ENCODE peak calls at places on chromosomes 13 and 19, in six cellular contexts. U is HCT116, Q is Calu3, H is foreskin fibroblast, Z is Peyer's patch, S is cardiac fibroblast. A is an unnamed sample.

GRCh38 chr13:93227280-93227905 is 786 bp downstream of the GPC6 start:
- DNase-seq in U (no peak), Z (no peak), S (peak; percentile 67), Q (no peak), H (peak; percentile 56), A (peak; percentile 13)

GRCh38 chr19:35716735-35716984 is 1.1 kb upstream of the KMT2B start:
- DNase-seq in Q (no peak), S (no peak), U (no peak), Z (no peak), H (no peak), A (no peak)

GRCh38 chr19:39788244-39788643 is 9.6 kb downstream of the LEUTX start:
- DNase-seq in H (no peak), S (no peak), Z (no peak), Q (no peak), U (no peak), A (no peak)

GRCh38 chr13:41652735-41653361 is 195.5 kb downstream of the RGCC start:
- DNase-seq in S (peak; percentile 80), Q (peak; percentile 34), H (peak; percentile 51), Z (peak; percentile 47), U (peak; percentile 23), A (peak; percentile 62)

GRCh38 chr13:106274551-106275208 is 260.8 kb downstream of the EFNB2 start:
- DNase-seq in S (no peak), U (no peak), Q (no peak), H (no peak), Z (no peak), A (no peak)

GRCh38 chr13:35470671-35471465 is 5.6 kb downstream of the MAB21L1 start:
- DNase-seq in Z (no peak), Q (no peak), U (no peak), S (peak; percentile 39), H (peak; percentile 77), A (peak; percentile 74)

GRCh38 chr13:113506025-113506685 is 15.6 kb upstream of the DCUN1D2 start:
- DNase-seq in Q (no peak), H (no peak), Z (no peak), U (no peak), S (peak; percentile 6), A (no peak)

GRCh38 chr19:34381399-34382251 is 16.6 kb downstream of the GPI start:
- DNase-seq in U (no peak), Z (no peak), H (no peak), S (no peak), Q (no peak), A (no peak)

GRCh38 chr19:50490411-50490811 is 13.8 kb upstream of the GARIN5A start:
- DNase-seq in U (no peak), H (no peak), S (no peak), Q (no peak), Z (no peak), A (no peak)

GRCh38 chr19:38831142-38831605 is 420 bp downstream of the ECH1 start:
- DNase-seq in H (peak; percentile 94), Q (peak; percentile 93), Z (peak; percentile 83), U (no peak), S (peak; percentile 90), A (peak; percentile 92)

GRCh38 chr13:21478881-21479808 is 20.0 kb upstream of the ZDHHC20 start:
- DNase-seq in Q (peak; percentile 51), Z (peak; percentile 75), H (peak; percentile 60), S (peak; percentile 86), U (peak; percentile 72), A (peak; percentile 70)

GRCh38 chr13:99908129-99908805 is 63.3 kb downstream of the ZIC5 start:
- DNase-seq in U (no peak), Z (no peak), S (no peak), Q (no peak), H (no peak), A (no peak)

GRCh38 chr19:41569481-41570150 is 6.3 kb upstream of the CEACAM21 start:
- DNase-seq in Z (no peak), Q (no peak), H (no peak), U (no peak), S (no peak), A (no peak)

GRCh38 chr13:21675095-21676007 is 4.5 kb downstream of the FGF9 start:
- DNase-seq in Q (peak; percentile 28), S (no peak), Z (peak; percentile 63), U (no peak), H (no peak), A (no peak)

GRCh38 chr13:39516140-39516539 is 86.9 kb downstream of the LHFPL6 start:
- DNase-seq in U (no peak), S (peak; percentile 25), H (peak; percentile 20), Q (no peak), Z (no peak), A (peak; percentile 18)

GRCh38 chr13:42229287-42229686 is 42.7 kb upstream of the AKAP11 start:
- DNase-seq in H (no peak), Q (no peak), S (no peak), U (no peak), Z (no peak), A (no peak)

GRCh38 chr19:6223461-6224307 is 56.1 kb downstream of the MLLT1 start:
- DNase-seq in Q (no peak), U (no peak), H (no peak), S (no peak), Z (no peak), A (no peak)

GRCh38 chr13:98918771-98919170 is 59.1 kb downstream of the DOCK9 start:
- DNase-seq in H (no peak), U (no peak), Z (no peak), S (no peak), Q (no peak), A (no peak)

GRCh38 chr13:90049989-90050671 is 1297.4 kb upstream of the MIR17HG start:
- DNase-seq in Z (no peak), S (no peak), U (no peak), H (no peak), Q (no peak), A (no peak)

DNA sequence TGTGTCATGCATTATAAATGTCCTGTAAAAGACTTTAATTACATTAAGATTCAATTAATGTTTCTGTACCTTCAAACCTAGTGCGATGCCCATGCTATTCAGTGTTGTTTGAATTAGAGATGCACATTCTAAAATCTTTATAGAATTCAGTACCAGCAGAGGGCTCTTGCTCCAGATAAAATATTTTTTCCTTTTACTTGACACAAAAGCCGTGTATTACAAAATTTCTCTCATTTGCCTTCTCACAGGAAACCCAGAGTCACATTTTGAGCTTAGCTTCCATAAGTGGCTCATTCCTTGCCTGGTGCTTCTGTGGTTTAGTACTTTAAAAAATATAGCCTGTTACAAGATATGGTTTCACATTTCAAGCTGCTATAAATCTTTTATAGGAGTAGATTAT is 101.2 kb downstream of the RNF17 start:
- DNase-seq in Z (no peak), S (peak; percentile 35), Q (no peak), U (no peak), H (no peak), A (peak; percentile 9)
- TF ChIP-seq CTCF in Z (peak; percentile 37), S (peak; percentile 10), Q (no peak), U (no peak), H (peak; percentile 12), A (peak; percentile 63)

GRCh38 chr13:33312150-33312908 is 26.8 kb upstream of the STARD13 start:
- DNase-seq in S (peak; percentile 41), Z (no peak), Q (no peak), H (peak; percentile 33), U (no peak), A (peak; percentile 7)
- TF ChIP-seq CTCF in S (peak; percentile 17), Z (peak; percentile 62), Q (no peak), H (peak; percentile 24), U (no peak), A (peak; percentile 53)

GRCh38 chr13:54950546-54950945 is 1921.9 kb downstream of the OLFM4 start:
- DNase-seq in Z (no peak), U (no peak), Q (no peak), S (no peak), H (no peak), A (no peak)
- TF ChIP-seq CTCF in Z (no peak), U (no peak), Q (no peak), S (no peak), H (no peak), A (no peak)

GRCh38 chr19:47539747-47540311 is 25.0 kb upstream of the NAPA start:
- DNase-seq in Z (no peak), S (no peak), H (no peak), Q (no peak), U (no peak), A (no peak)

GRCh38 chr19:47538812-47539211 is 23.9 kb upstream of the NAPA start:
- DNase-seq in Q (no peak), H (no peak), S (no peak), Z (no peak), U (no peak), A (no peak)

GRCh38 chr19:47541507-47541906 is 26.6 kb upstream of the NAPA start:
- DNase-seq in U (no peak), Z (peak; percentile 55), Q (no peak), S (peak; percentile 13), H (no peak), A (no peak)

GRCh38 chr19:47542030-47542475 is 27.2 kb upstream of the NAPA start:
- DNase-seq in S (peak; percentile 65), Z (no peak), U (no peak), Q (no peak), H (peak; percentile 17), A (no peak)

GRCh38 chr19:47540748-47541147 is 25.9 kb upstream of the NAPA start:
- DNase-seq in H (peak; percentile 29), Z (no peak), S (peak; percentile 66), Q (no peak), U (no peak), A (peak; percentile 48)
- TF ChIP-seq CTCF in H (peak; percentile 43), Z (no peak), S (peak; percentile 41), Q (no peak), U (peak; percentile 2), A (peak; percentile 65)

DNA sequence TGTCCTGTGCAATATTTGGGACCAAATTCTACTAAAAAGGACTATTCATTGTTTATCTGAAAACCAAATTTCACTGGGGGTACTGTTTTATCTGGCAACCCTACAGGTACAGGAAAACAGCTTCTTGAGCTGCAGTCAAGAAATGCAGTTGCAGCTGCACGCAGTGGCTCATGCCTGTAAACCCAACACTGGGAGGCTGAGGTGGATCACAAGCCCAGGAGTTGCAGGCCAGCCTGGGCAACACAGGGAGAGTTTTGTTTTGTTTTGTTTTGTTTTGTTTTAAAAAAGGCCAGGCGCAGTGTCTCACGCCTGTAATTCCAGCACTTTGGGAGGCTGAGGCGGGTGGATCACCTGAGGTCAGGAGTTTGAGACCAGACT is 11.6 kb upstream of the ZSCAN1 start:
- DNase-seq in Q (no peak), U (no peak), S (no peak), H (no peak), Z (no peak), A (no peak)
- TF ChIP-seq CTCF in Q (no peak), U (no peak), S (no peak), H (no peak), Z (no peak), A (no peak)

DNA sequence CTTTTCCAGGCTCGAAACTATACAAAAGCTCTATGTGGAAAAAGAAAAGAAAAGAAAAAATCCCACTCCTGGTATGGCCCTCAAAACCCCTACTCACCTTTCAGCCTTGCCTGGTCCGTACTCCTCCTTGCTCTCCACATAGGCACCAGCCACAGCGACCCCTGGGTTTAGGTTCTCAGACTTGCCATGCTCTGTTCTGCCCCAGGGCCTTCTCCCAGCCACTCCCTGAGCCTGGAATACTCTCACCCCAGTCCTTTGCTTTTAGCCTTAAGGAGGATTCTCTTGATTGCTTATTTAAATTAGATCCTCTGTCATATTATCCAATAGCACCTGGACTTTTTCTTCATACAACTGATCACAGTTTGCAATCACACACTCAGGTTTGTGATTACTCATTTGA is 522.5 kb downstream of the DIAPH3 start:
- DNase-seq in S (no peak), H (no peak), U (no peak), Q (no peak), Z (no peak), A (no peak)
- TF ChIP-seq CTCF in S (no peak), H (no peak), U (peak; percentile 7), Q (no peak), Z (no peak), A (peak; percentile 17)

A was measured in HFFc6.